ENCODE peak calls at places on chromosomes 16 and 17, in five cellular contexts. O is activated CD8-positive, alpha-beta memory T cell treated with anti-CD3 and anti-CD28 coated beads, Interleukin-2, amount 10 ng/mL, durations not matched to agents 7 days and 5 days; N is PC-9; X is AG04450; W is activated CD4-positive, alpha-beta T cell treated with anti-CD3 and anti-CD28 coated beads, Interleukin-2, amount 10 ng/mL, durations not matched to agents 7 days and 5 days. L is an unnamed sample.

GRCh38 chr17:82105882-82106696 is 8.1 kb upstream of the FASN start:
- DNase-seq in O (peak), N (peak), X (no peak), W (peak), L (peak)

GRCh38 chr16:85884808-85885463 is 14.0 kb upstream of the IRF8 start:
- DNase-seq in O (no peak), N (no peak), X (no peak), W (no peak), L (no peak)

GRCh38 chr17:31195305-31195704 is 100.5 kb downstream of the NF1 start:
- DNase-seq in O (no peak), N (no peak), X (no peak), W (no peak), L (no peak)

GRCh38 chr17:21029032-21029431 is 13.8 kb downstream of the USP22 start:
- DNase-seq in O (peak), N (no peak), X (no peak), W (no peak), L (peak)

GRCh38 chr16:920722-921121 is 50.1 kb downstream of the LMF1 start:
- DNase-seq in O (no peak), N (no peak), X (no peak), W (no peak), L (no peak)

GRCh38 chr17:28667870-28668269 is 5.9 kb downstream of the SUPT6H start:
- DNase-seq in O (no peak), N (no peak), X (no peak), W (no peak), L (no peak)

GRCh38 chr17:39702901-39703893 is 3.3 kb downstream of the ERBB2 start:
- DNase-seq in O (no peak), N (peak), X (no peak), W (no peak), L (no peak)

GRCh38 chr16:28880955-28881354 is 2.7 kb downstream of the ATP2A1 start:
- DNase-seq in O (no peak), N (no peak), X (no peak), W (no peak), L (no peak)

GRCh38 chr16:77060614-77061013 is 130.4 kb upstream of the MON1B start:
- DNase-seq in O (no peak), N (no peak), X (no peak), W (no peak), L (no peak)

GRCh38 chr16:57475711-57476339 is 10.5 kb downstream of the DOK4 start:
- DNase-seq in O (peak), N (no peak), X (no peak), W (peak), L (peak)

GRCh38 chr17:71649986-71650385 is 470.8 kb upstream of the SOX9 start:
- DNase-seq in O (no peak), N (no peak), X (peak), W (no peak), L (no peak)

GRCh38 chr17:75061055-75061438 is 14.0 kb downstream of the KCTD2 start:
- DNase-seq in O (no peak), N (no peak), X (no peak), W (no peak), L (no peak)

GRCh38 chr17:72952641-72953313 is 139.7 kb downstream of the SLC39A11 start:
- DNase-seq in O (no peak), N (no peak), X (no peak), W (no peak), L (no peak)

GRCh38 chr16:57998484-57998883 is 2.0 kb downstream of the ZNF319 start:
- DNase-seq in O (peak), N (peak), X (no peak), W (peak), L (peak)

GRCh38 chr16:84729716-84730320 is 30.0 kb downstream of the USP10 start:
- DNase-seq in O (no peak), N (peak), X (no peak), W (no peak), L (no peak)

GRCh38 chr16:50153648-50154368 is 702 bp downstream of the TENT4B start:
- DNase-seq in O (peak), N (no peak), X (no peak), W (peak), L (no peak)

GRCh38 chr17:61002316-61002736 is 324.7 kb downstream of the BCAS3 start:
- DNase-seq in O (no peak), N (no peak), X (peak), W (no peak), L (no peak)

GRCh38 chr16:48511071-48511540 is 98.9 kb downstream of the N4BP1 start:
- DNase-seq in O (no peak), N (no peak), X (peak), W (no peak), L (no peak)

GRCh38 chr17:34858941-34859562 is 102.2 kb downstream of the CCT6B start:
- DNase-seq in O (peak), N (no peak), X (no peak), W (no peak), L (no peak)

GRCh38 chr17:60613325-60613724 is 13.3 kb downstream of the PPM1D start:
- DNase-seq in O (no peak), N (no peak), X (no peak), W (no peak), L (no peak)

GRCh38 chr17:70190959-70191805 is 21.9 kb downstream of the KCNJ2 start:
- DNase-seq in O (no peak), N (no peak), X (no peak), W (no peak), L (no peak)

GRCh38 chr16:29809850-29810698 is 1.9 kb upstream of the PRRT2 start:
- DNase-seq in O (peak), N (no peak), X (no peak), W (peak), L (peak)

GRCh38 chr17:82793974-82794620 is 42.2 kb downstream of the TBCD start:
- DNase-seq in O (no peak), N (no peak), X (no peak), W (no peak), L (no peak)

GRCh38 chr16:87150359-87151280 is 166.6 kb downstream of the C16orf95 start:
- DNase-seq in O (no peak), N (no peak), X (no peak), W (no peak), L (no peak)

GRCh38 chr17:30796016-30796415 is 28.5 kb downstream of the CRLF3 start:
- DNase-seq in O (no peak), N (no peak), X (no peak), W (no peak), L (no peak)

GRCh38 chr17:58277107-58277506 is 3.6 kb downstream of the MPO start:
- DNase-seq in O (no peak), N (no peak), X (no peak), W (peak), L (no peak)

GRCh38 chr16:89133457-89134127 is 38.0 kb upstream of the CDH15 start:
- DNase-seq in O (no peak), N (no peak), X (no peak), W (no peak), L (no peak)

GRCh38 chr17:3729881-3730280 is 6.2 kb downstream of the HASPIN start:
- DNase-seq in O (no peak), N (no peak), X (no peak), W (no peak), L (no peak)

GRCh38 chr16:50015631-50016030 is 9.4 kb upstream of the CNEP1R1 start:
- DNase-seq in O (no peak), N (no peak), X (no peak), W (no peak), L (no peak)

GRCh38 chr16:17412221-17412620 is 58.5 kb downstream of the XYLT1 start:
- DNase-seq in O (no peak), N (no peak), X (no peak), W (no peak), L (no peak)

GRCh38 chr16:23072084-23072599 is 77.1 kb downstream of the USP31 start:
- DNase-seq in O (no peak), N (no peak), X (peak), W (no peak), L (no peak)

GRCh38 chr17:30253316-30253715 is 17.8 kb upstream of the SLC6A4 start:
- DNase-seq in O (no peak), N (no peak), X (no peak), W (no peak), L (no peak)

GRCh38 chr16:68065716-68066305 is 19.4 kb upstream of the NFATC3 start:
- DNase-seq in O (peak), N (no peak), X (no peak), W (no peak), L (no peak)

L was measured in activated CD4-positive, alpha-beta memory T cell treated with anti-CD3 and anti-CD28 coated beads, Interleukin-2, amount 10 ng/mL, durations not matched to agents 7 days and 5 days.